ENCODE peak calls at places on chromosome X, in nine cellular contexts. Y is B cell, J is progenitor cell of endocrine pancreas, R is omental fat pad, P is AG04450, G is Panc1, C is A673, S is GM12864, T is PC-3. X is an unnamed sample.

GRCh38 chrX:34404386-34405070 is 252.6 kb downstream of the TMEM47 start:
- DNase-seq in Y (no peak), J (no peak), R (no peak), P (no peak), G (no peak), C (no peak), S (no peak), T (no peak), X (no peak)

GRCh38 chrX:94977562-94977961 is 1303.6 kb downstream of the FAM133A start:
- DNase-seq in Y (no peak), J (no peak), R (no peak), P (no peak), G (no peak), C (no peak), S (no peak), T (no peak), X (no peak)

GRCh38 chrX:13093489-13094140 is 49.2 kb upstream of the FAM9C start:
- DNase-seq in Y (no peak), J (no peak), R (no peak), P (no peak), G (no peak), C (no peak), S (no peak), T (no peak), X (no peak)

GRCh38 chrX:118974088-118974907 is at the start of gene LONRF3:
- DNase-seq in Y (peak), J (no peak), R (peak), P (no peak), G (peak), C (peak), S (no peak), T (peak), X (no peak)

GRCh38 chrX:13028871-13029336 is 15.5 kb downstream of the FAM9C start:
- DNase-seq in Y (no peak), J (no peak), R (no peak), P (no peak), G (no peak), C (no peak), S (no peak), T (peak), X (no peak)

GRCh38 chrX:107712231-107713204 is 63.1 kb downstream of the TSC22D3 start:
- DNase-seq in Y (peak), J (no peak), R (no peak), P (no peak), G (no peak), C (no peak), S (no peak), T (no peak), X (no peak)

GRCh38 chrX:39967348-39967747 is 130.4 kb downstream of the BCOR start:
- DNase-seq in Y (no peak), J (no peak), R (no peak), P (no peak), G (no peak), C (no peak), S (no peak), T (peak), X (no peak)

GRCh38 chrX:41265615-41266014 is 68.3 kb upstream of the DDX3X start:
- DNase-seq in Y (no peak), J (no peak), R (no peak), P (peak), G (no peak), C (peak), S (peak), T (no peak), X (no peak)

GRCh38 chrX:41110801-41111625 is 25.8 kb downstream of the USP9X start:
- DNase-seq in Y (no peak), J (no peak), R (no peak), P (no peak), G (no peak), C (no peak), S (no peak), T (no peak), X (no peak)

GRCh38 chrX:80648023-80648422 is 161.7 kb downstream of the BRWD3 start:
- DNase-seq in Y (no peak), J (no peak), R (no peak), P (no peak), G (no peak), C (peak), S (no peak), T (peak), X (no peak)

GRCh38 chrX:151974336-151975227 is at the start of gene GABRE:
- DNase-seq in Y (no peak), J (peak), R (no peak), P (no peak), G (no peak), C (no peak), S (no peak), T (no peak), X (peak)

GRCh38 chrX:30673405-30673804 is 20.2 kb downstream of the GK start:
- DNase-seq in Y (no peak), J (no peak), R (no peak), P (no peak), G (no peak), C (no peak), S (no peak), T (no peak), X (no peak)

GRCh38 chrX:100870527-100870926 is 3.6 kb downstream of the NOX1 start:
- DNase-seq in Y (no peak), J (no peak), R (no peak), P (no peak), G (no peak), C (no peak), S (no peak), T (no peak), X (no peak)

DNA sequence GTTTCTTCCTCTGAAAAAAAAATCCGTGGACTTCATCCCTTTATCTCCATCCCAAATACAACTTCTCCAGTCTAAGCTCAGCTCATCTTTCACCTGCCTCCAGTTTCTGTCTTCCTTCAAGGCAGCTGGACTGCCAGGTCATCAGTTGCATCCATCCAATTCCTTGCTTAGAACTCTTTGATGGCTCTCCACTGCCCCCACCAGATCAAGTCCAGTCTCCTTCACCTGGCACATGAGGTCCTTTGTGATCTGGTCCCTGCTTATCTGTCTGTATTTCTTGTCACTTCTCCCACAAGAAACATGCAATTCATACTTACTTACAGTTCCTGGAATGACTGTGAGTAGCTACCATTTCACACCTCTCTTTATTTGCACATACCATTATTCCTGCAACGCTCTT is 33.8 kb downstream of the OTUD6A start:
- DNase-seq in Y (no peak), J (no peak), R (no peak), P (no peak), G (no peak), C (no peak), S (no peak), T (peak), X (no peak)
- TF ChIP-seq CTCF in Y (no peak), J (peak), R (no peak), P (peak), G (peak), C (peak), S (no peak), T (peak), X (no peak)

GRCh38 chrX:108811891-108812290 is 75.5 kb upstream of the IRS4 start:
- DNase-seq in Y (no peak), J (no peak), R (no peak), P (no peak), G (no peak), C (no peak), S (no peak), T (no peak), X (no peak)
- TF ChIP-seq CTCF in Y (no peak), J (peak), R (no peak), P (no peak), G (no peak), C (no peak), S (no peak), T (peak), X (peak)

GRCh38 chrX:16664626-16665025 is 14.7 kb downstream of the S100G start:
- DNase-seq in Y (no peak), J (no peak), R (no peak), P (no peak), G (no peak), C (no peak), S (no peak), T (peak), X (no peak)
- TF ChIP-seq CTCF in Y (no peak), J (no peak), R (no peak), P (no peak), G (no peak), C (peak), S (no peak), T (peak), X (peak)

GRCh38 chrX:154352466-154352865 is 22.0 kb downstream of the FLNA start:
- DNase-seq in Y (no peak), J (no peak), R (no peak), P (no peak), G (no peak), C (no peak), S (no peak), T (no peak), X (no peak)
- TF ChIP-seq CTCF in Y (no peak), J (no peak), R (no peak), P (no peak), G (no peak), C (no peak), S (no peak), T (no peak), X (no peak)

DNA sequence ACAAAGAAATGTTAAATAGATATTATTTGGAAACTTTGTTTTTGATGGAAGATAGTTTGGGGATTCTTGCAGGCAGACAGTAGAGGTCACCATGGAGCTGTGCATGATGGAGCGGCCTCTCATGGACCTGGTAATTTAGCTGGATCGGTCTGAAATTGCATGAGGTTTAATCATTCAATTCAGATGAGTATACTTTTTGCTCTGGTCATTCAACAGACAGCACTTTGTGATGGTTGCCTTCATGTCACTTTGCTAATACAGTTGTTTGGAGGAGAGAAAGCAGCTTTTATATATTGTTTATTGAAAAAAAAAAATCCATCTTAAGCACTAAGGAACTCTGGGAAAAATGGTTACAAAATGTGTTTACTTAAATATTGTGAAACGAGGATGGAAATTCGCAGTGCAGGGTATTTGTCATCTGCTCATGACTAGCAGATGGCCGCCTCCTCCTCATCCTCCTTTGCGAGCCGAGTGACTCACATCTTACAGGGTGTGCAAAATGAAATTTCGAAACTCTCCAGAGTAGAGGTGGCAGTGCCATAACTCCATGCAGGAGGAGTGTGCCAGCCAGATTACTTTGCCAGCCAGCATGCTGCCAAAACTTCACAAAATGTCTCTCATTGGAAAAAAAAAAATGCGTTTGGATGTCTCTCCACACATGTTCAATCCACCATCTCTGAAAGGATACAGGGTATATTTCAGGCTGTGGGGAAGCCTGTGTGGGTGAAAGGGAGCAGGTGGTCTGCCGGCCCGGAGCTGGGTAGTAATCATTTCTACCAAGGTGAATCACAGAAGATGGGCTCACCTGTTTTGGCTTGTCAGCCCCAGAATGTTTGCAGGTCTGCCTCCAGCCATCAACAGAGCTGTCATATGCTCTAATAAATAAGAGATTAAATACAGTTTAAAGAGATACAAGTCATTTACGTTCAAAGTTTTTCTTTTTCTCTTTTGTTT is 314.9 kb upstream of the DIPK2B start:
- DNase-seq in Y (peak), J (no peak), R (peak), P (peak), G (peak), C (peak), S (peak), T (peak), X (no peak)
- TF ChIP-seq CTCF in Y (peak), J (peak), R (no peak), P (peak), G (peak), C (peak), S (peak), T (peak), X (peak)

GRCh38 chrX:74423289-74423985 is 2.1 kb downstream of the SLC16A2 start:
- DNase-seq in Y (no peak), J (no peak), R (no peak), P (no peak), G (no peak), C (no peak), S (no peak), T (no peak), X (no peak)
- TF ChIP-seq CTCF in Y (no peak), J (no peak), R (no peak), P (no peak), G (peak), C (no peak), S (no peak), T (no peak), X (no peak)

DNA sequence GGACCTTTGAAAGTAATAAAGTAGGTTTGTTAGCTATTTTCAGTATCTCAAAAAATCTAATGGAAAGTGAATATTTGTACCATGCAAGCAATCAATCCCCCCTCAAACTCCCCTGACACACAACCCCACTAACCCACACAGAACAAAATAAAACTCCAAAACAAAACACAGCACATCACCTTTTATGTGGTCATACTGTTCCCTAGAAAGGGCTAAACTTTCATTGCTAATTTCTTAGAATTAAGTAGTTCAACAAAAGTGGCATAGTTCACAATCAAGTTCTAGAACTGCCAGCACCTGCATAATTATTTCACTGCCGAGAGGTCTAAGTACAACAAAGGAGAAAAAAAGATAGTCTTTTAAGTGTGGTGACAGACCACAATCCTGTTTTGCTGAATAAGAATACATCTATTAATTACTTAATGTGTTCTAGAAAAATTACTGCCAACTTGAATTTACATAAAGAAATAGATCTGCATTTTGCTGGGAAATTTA is 58.8 kb downstream of the AMMECR1 start:
- DNase-seq in Y (no peak), J (no peak), R (no peak), P (no peak), G (no peak), C (no peak), S (no peak), T (no peak), X (no peak)
- TF ChIP-seq CTCF in Y (no peak), J (no peak), R (no peak), P (no peak), G (no peak), C (no peak), S (no peak), T (no peak), X (no peak)

DNA sequence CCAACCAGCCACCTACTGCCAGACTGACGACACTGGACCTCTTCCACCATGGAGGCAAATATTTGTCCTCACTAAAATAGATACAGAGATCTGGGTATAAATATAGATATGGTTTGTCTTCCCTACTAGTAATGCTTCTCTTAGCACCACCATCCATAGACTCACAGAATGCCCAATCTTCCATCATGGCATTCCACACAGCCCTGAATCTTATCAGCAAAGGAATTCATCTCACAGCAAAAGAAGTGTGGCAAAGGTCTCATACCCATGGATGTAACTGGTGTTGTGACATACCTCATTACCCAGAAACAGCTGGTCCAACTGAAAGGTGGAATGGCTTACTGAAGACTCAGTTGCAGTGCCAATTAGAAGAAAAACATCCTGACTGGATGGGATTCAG is 47.2 kb upstream of the HS6ST2 start:
- DNase-seq in Y (no peak), J (no peak), R (no peak), P (no peak), G (no peak), C (no peak), S (no peak), T (no peak), X (no peak)
- TF ChIP-seq CTCF in Y (no peak), J (no peak), R (no peak), P (no peak), G (no peak), C (no peak), S (no peak), T (no peak), X (no peak)

GRCh38 chrX:129997081-129997480 is 14.6 kb downstream of the BCORL1 start:
- DNase-seq in Y (no peak), J (no peak), R (no peak), P (no peak), G (no peak), C (no peak), S (no peak), T (no peak), X (no peak)
- TF ChIP-seq CTCF in Y (no peak), J (no peak), R (no peak), P (no peak), G (no peak), C (no peak), S (no peak), T (no peak), X (no peak)

GRCh38 chrX:134607523-134607922 is 50.7 kb downstream of the PLAC1 start:
- DNase-seq in Y (no peak), J (no peak), R (no peak), P (no peak), G (no peak), C (no peak), S (no peak), T (no peak), X (no peak)
- TF ChIP-seq CTCF in Y (no peak), J (no peak), R (no peak), P (no peak), G (no peak), C (no peak), S (no peak), T (no peak), X (no peak)

X was measured in type B pancreatic cell.